ENCODE peak calls at places on chromosomes 7 and 10, in nine cellular contexts. S, X, N, M, Q, I, Y, K and L are unnamed samples.

GRCh38 chr7:40429821-40430220 is 295.0 kb downstream of the SUGCT start:
- DNase-seq in K (no peak), S (no peak), X (no peak), Y (peak; percentile 26), M (no peak), Q (no peak), I (peak; percentile 14), N (no peak), L (no peak)

GRCh38 chr7:28921822-28922221 is 36.3 kb downstream of the TRIL start:
- DNase-seq in M (no peak), Y (peak; percentile 83), I (peak; percentile 68), K (no peak), N (peak; percentile 84), Q (no peak), S (peak; percentile 21), X (no peak), L (no peak)

GRCh38 chr7:106485919-106486318 is 175.0 kb downstream of the CCDC71L start:
- DNase-seq in N (no peak), X (no peak), S (no peak), I (no peak), Y (no peak), M (no peak), K (no peak), Q (no peak), L (no peak)

GRCh38 chr10:123870260-123870659 is 21.3 kb downstream of the CPXM2 start:
- DNase-seq in K (no peak), X (no peak), I (no peak), Y (no peak), Q (no peak), M (no peak), S (peak; percentile 73), N (no peak), L (no peak)

GRCh38 chr10:110651044-110651958 is 7.2 kb downstream of the RBM20 start:
- DNase-seq in M (no peak), S (peak; percentile 39), K (peak; percentile 47), N (peak; percentile 45), I (peak; percentile 98), Y (peak; percentile 94), Q (no peak), X (no peak), L (no peak)

GRCh38 chr10:85618841-85619240 is 747.8 kb downstream of the GRID1 start:
- DNase-seq in I (no peak), S (no peak), N (no peak), K (no peak), X (no peak), M (no peak), Y (no peak), Q (no peak), L (no peak)

GRCh38 chr7:156148547-156148946 is 336.3 kb upstream of the SHH start:
- DNase-seq in N (no peak), K (no peak), X (peak; percentile 33), S (no peak), Y (no peak), I (no peak), Q (no peak), M (no peak), L (no peak)

GRCh38 chr7:98057157-98057556 is 49.5 kb upstream of the LMTK2 start:
- DNase-seq in X (no peak), Q (no peak), K (no peak), N (no peak), M (no peak), Y (no peak), I (no peak), S (no peak), L (no peak)

GRCh38 chr10:45514283-45515270 is 140.6 kb downstream of the ALOX5 start:
- DNase-seq in K (no peak), I (peak; percentile 43), Q (no peak), Y (peak; percentile 25), M (no peak), S (no peak), X (no peak), N (peak; percentile 65), L (no peak)

GRCh38 chr10:18368681-18369080 is 228.5 kb downstream of the CACNB2 start:
- DNase-seq in N (no peak), K (no peak), I (peak; percentile 77), X (no peak), Y (peak; percentile 60), S (no peak), M (no peak), Q (no peak), L (no peak)

GRCh38 chr10:93073539-93074136 is at the start of gene CYP26A1:
- DNase-seq in I (no peak), K (no peak), M (no peak), Q (no peak), S (no peak), X (no peak), N (peak; percentile 64), Y (peak; percentile 12), L (no peak)

GRCh38 chr7:38070718-38071117 is 107.3 kb upstream of the STARD3NL start:
- DNase-seq in I (peak; percentile 0), Y (no peak), Q (no peak), N (peak; percentile 73), K (no peak), S (no peak), M (no peak), X (no peak), L (no peak)

GRCh38 chr7:50333266-50333665 is 28.8 kb downstream of the IKZF1 start:
- DNase-seq in K (no peak), S (no peak), X (no peak), M (no peak), I (no peak), N (peak; percentile 69), Q (no peak), Y (no peak), L (no peak)
- TF ChIP-seq CTCF in K (no peak), S (no peak), X (no peak), M (no peak), I (no peak), N (no peak), Q (no peak), Y (no peak), L (no peak)

GRCh38 chr7:101243786-101244384 is 996 bp downstream of the FIS1 start:
- DNase-seq in K (no peak), S (no peak), N (peak; percentile 95), Q (no peak), Y (peak; percentile 43), I (no peak), X (no peak), M (no peak), L (no peak)

GRCh38 chr7:101248276-101248675 is 3.4 kb upstream of the FIS1 start:
- DNase-seq in I (no peak), K (no peak), Y (no peak), S (no peak), N (no peak), Q (no peak), M (no peak), X (no peak), L (no peak)

GRCh38 chr7:101241015-101241363 is 3.4 kb upstream of the CLDN15 start:
- DNase-seq in M (no peak), S (no peak), X (no peak), Y (no peak), I (no peak), K (no peak), Q (no peak), N (no peak), L (peak; percentile 75)

GRCh38 chr7:101245147-101245668 is 327 bp upstream of the FIS1 start:
- DNase-seq in Q (no peak), N (no peak), Y (no peak), I (no peak), X (peak; percentile 63), S (no peak), K (no peak), M (no peak), L (no peak)

DNA sequence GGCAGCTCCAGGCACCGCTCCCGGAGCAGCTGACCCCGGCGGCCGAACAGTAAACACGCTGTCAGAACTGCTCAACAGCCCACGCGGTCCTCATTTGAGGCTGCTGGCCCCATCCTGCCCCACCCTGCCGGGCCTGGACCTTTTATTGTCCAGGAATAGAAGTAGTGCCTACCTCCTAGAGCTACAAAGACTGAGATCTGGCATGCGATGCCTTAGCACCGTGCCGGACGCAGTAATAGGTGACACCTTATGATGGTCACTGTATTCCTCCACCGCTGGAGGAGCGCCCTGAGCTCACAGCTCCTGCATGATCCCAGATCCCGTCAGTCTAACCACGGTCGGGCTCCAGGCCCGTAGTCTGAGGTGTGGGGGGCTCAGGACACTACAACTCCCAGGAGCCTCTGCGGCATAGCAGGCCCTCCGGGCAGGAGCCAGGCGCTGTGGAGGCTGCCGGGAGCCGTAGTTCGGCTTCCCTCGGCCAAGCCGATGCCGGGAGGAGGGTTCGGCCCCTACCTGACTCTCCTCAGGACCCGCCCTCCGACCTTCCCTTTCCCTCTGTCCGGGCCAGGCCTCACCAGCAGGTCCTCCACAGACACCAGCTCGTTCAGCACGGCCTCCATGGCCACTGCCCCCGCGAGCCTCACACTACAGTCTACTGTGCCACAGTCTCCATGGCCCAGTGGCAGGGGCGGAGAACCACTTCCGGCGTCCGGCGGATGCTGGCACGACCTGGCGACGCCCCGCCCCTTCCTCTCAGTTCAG is at the start of gene FIS1:
- DNase-seq in Y (peak; percentile 96), N (peak; percentile 98), Q (peak; percentile 94), X (peak; percentile 98), S (peak; percentile 57), M (peak; percentile 97), I (peak; percentile 82), K (peak; percentile 94), L (peak; percentile 88)
- TF ChIP-seq CTCF in Y (no peak), N (peak; percentile 98), Q (peak; percentile 8), X (no peak), S (peak; percentile 91), M (peak; percentile 93), I (no peak), K (no peak), L (peak; percentile 61)

GRCh38 chr7:101319401-101319800 is 2.2 kb downstream of the IFT22 start:
- DNase-seq in M (no peak), K (no peak), X (no peak), N (no peak), I (no peak), S (no peak), Q (no peak), Y (no peak), L (no peak)

DNA sequence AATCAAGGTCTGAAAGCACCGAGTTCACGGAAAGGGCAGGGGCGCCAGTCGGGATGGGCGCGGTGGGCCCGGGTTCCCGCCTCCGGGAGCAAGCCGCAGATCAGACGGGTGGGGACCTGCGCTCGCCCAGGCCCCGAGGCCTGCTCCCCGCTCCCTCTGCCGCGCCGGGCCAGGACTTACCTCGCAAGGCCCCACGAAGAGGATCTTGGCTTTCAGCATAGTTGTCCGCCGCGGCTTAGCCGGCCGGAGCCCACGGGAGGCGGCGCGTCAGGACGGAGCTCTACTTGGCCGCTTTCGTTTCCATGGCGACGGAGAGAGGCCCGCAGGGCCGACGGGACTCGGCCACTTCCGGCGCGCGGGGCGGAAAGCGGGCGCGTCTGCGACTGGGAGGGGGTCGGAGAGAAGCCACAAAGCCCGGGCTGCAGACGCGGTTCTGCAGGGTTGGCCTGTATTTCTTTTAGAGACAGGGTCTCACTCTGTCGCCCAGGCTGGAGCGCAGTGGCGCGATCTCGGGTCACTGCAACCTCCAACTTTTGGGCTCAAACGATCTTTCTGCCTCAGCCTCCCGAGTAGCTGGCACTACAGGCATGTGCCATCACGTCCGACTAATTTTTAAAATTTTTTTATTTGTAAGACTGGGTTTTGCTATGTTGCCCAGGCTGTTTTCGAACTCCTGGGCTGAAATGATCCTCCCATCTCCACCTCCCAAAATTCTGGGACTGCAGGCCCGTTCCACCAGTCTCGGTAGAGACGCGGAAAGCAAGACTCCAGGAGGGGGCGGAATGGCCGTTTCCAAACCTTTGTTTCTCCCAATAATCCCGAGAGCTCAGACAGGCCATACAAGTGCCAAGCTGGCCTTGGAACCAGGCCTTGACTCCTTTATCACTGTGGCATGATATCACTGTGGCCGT is at the start of gene IFT22:
- DNase-seq in X (peak; percentile 96), I (peak; percentile 85), M (peak; percentile 95), Q (peak; percentile 92), Y (peak; percentile 97), S (peak; percentile 69), N (peak; percentile 99), K (peak; percentile 92), L (peak; percentile 86)
- TF ChIP-seq CTCF in X (peak; percentile 21), I (peak; percentile 36), M (no peak), Q (peak; percentile 42), Y (peak; percentile 56), S (peak; percentile 59), N (peak; percentile 57), K (no peak), L (no peak)

GRCh38 chr10:115580239-115580638 is 487.1 kb downstream of the ATRNL1 start:
- DNase-seq in M (no peak), S (no peak), N (no peak), Q (no peak), K (no peak), Y (no peak), X (no peak), I (no peak), L (no peak)
- TF ChIP-seq CTCF in M (no peak), S (no peak), N (no peak), Q (no peak), K (no peak), Y (no peak), X (no peak), I (no peak), L (no peak)